ENCODE peak calls at places on chromosomes 13 and 19, in seven cellular contexts. D, M, X, N, A, I and H are unnamed samples.

GRCh38 chr19:541699-542098 is 2.2 kb upstream of the GZMM start:
- DNase-seq in I (no peak), N (no peak), D (no peak), A (no peak), X (no peak), M (no peak), H (no peak)

GRCh38 chr19:2888739-2889224 is 11.9 kb upstream of the ZNF57 start:
- DNase-seq in D (no peak), I (peak; percentile 30), M (no peak), N (peak; percentile 64), X (no peak), A (peak; percentile 28), H (no peak)

GRCh38 chr13:114256547-114256946 is 21.9 kb downstream of the CDC16 start:
- DNase-seq in M (no peak), N (no peak), D (no peak), X (no peak), A (no peak), I (no peak), H (no peak)

GRCh38 chr19:13652810-13653590 is 111.3 kb upstream of the MRI1 start:
- DNase-seq in D (no peak), X (no peak), A (no peak), N (peak; percentile 40), M (no peak), I (no peak), H (no peak)

GRCh38 chr13:90016688-90017087 is 1330.8 kb upstream of the MIR17HG start:
- DNase-seq in X (no peak), M (no peak), I (no peak), N (no peak), D (no peak), A (no peak), H (no peak)

GRCh38 chr19:39474139-39474620 is 6.5 kb upstream of the TIMM50 start:
- DNase-seq in D (peak; percentile 29), N (peak; percentile 87), X (no peak), A (peak; percentile 36), M (peak; percentile 78), I (peak; percentile 38), H (no peak)

GRCh38 chr19:13459351-13459750 is 46.9 kb downstream of the CACNA1A start:
- DNase-seq in D (no peak), I (no peak), A (no peak), N (peak; percentile 30), M (no peak), X (no peak), H (no peak)

GRCh38 chr13:45413826-45414312 is 4.3 kb downstream of the SLC25A30 start:
- DNase-seq in I (no peak), A (no peak), N (no peak), X (no peak), D (no peak), M (no peak), H (no peak)

GRCh38 chr19:48802623-48803022 is 8.2 kb downstream of the BCAT2 start:
- DNase-seq in M (no peak), N (no peak), X (no peak), I (no peak), D (no peak), A (no peak), H (no peak)

GRCh38 chr19:15464394-15465385 is at the start of gene RASAL3:
- DNase-seq in X (no peak), A (no peak), D (no peak), I (no peak), N (peak; percentile 49), M (no peak), H (no peak)

GRCh38 chr19:46390866-46391265 is 22.5 kb downstream of the CCDC8 start:
- DNase-seq in D (no peak), X (no peak), M (no peak), N (no peak), A (no peak), I (no peak), H (no peak)

GRCh38 chr13:113585828-113586355 is 1.3 kb downstream of the TFDP1 start:
- DNase-seq in N (no peak), I (no peak), D (no peak), X (no peak), M (no peak), A (peak; percentile 6), H (no peak)

GRCh38 chr13:35953537-35954206 is 177.5 kb downstream of the DCLK1 start:
- DNase-seq in D (peak; percentile 70), A (peak; percentile 85), N (peak; percentile 92), M (peak; percentile 92), I (peak; percentile 34), X (no peak), H (peak; percentile 70)

GRCh38 chr19:38842439-38843174 is 7.2 kb downstream of the HNRNPL start:
- DNase-seq in I (no peak), N (no peak), X (no peak), A (no peak), M (no peak), D (no peak), H (no peak)

GRCh38 chr13:58085819-58086218 is 454.3 kb downstream of the PCDH17 start:
- DNase-seq in N (no peak), D (no peak), I (no peak), A (no peak), X (no peak), M (no peak), H (no peak)

GRCh38 chr13:32297206-32297605 is 18.0 kb downstream of the ZAR1L start:
- DNase-seq in X (no peak), D (no peak), A (no peak), M (no peak), N (no peak), I (no peak), H (no peak)

GRCh38 chr13:28031929-28032328 is 43.4 kb upstream of the URAD start:
- DNase-seq in X (no peak), I (no peak), M (no peak), N (no peak), A (no peak), D (no peak), H (no peak)

GRCh38 chr19:13097331-13098258 is 5.1 kb downstream of the LYL1 start:
- DNase-seq in X (no peak), A (peak; percentile 61), I (no peak), D (no peak), M (no peak), N (peak; percentile 40), H (peak; percentile 49)

GRCh38 chr19:38653028-38653571 is 5.7 kb downstream of the ACTN4 start:
- DNase-seq in A (no peak), D (no peak), N (no peak), I (no peak), X (no peak), M (no peak), H (no peak)

GRCh38 chr19:35869327-35870123 is 1.2 kb downstream of the APLP1 start:
- DNase-seq in I (peak; percentile 74), D (peak; percentile 25), N (peak; percentile 99), M (peak; percentile 96), A (peak; percentile 63), X (peak; percentile 21), H (no peak)

GRCh38 chr19:3201911-3202310 is 16.2 kb downstream of the NCLN start:
- DNase-seq in I (no peak), N (no peak), M (no peak), X (no peak), A (no peak), D (no peak), H (no peak)

GRCh38 chr19:45364696-45365095 is 5.7 kb downstream of the ERCC2 start:
- DNase-seq in X (no peak), N (no peak), M (no peak), I (no peak), D (no peak), A (no peak), H (no peak)

GRCh38 chr19:31260171-31260933 is 88.9 kb downstream of the TSHZ3 start:
- DNase-seq in M (no peak), X (no peak), D (no peak), N (no peak), A (no peak), I (no peak), H (no peak)

GRCh38 chr19:31261651-31262331 is 87.4 kb downstream of the TSHZ3 start:
- DNase-seq in D (no peak), M (no peak), A (no peak), I (no peak), N (no peak), X (no peak), H (no peak)

GRCh38 chr19:31263317-31263716 is 85.9 kb downstream of the TSHZ3 start:
- DNase-seq in X (no peak), I (no peak), A (peak; percentile 24), D (no peak), N (no peak), M (peak; percentile 14), H (no peak)

GRCh38 chr19:31262673-31263308 is 86.4 kb downstream of the TSHZ3 start:
- DNase-seq in N (no peak), A (peak; percentile 51), D (no peak), X (no peak), M (no peak), I (no peak), H (no peak)

DNA sequence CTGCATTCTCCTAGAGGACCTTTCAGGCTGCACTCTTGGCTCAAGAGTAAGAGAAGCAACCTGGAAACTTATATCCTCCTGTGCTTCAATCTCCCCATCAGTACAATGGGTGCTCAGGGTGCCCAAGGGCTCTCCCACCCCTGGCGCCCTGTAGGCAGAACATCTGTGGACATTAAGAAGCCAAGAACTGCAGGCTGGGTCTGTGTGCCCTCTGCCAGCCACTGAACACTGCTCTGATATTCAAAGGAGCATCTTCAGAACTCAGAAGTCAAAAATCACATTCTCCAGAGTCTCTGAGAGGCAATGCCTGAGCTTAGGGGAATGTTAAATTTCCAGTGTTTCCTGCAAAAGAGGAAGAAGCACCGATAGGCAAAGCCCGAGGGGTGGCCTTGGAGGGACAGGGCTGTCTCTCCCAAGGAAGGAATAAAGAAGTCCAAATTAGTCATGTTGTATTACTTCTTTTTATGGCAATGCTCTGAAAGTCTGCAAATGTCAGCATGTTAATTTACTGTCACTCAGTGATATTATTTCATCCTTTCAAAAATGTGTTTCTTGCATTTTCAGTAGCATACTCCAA is 88.1 kb downstream of the TSHZ3 start:
- DNase-seq in N (no peak), M (no peak), I (no peak), D (no peak), X (no peak), A (peak; percentile 18), H (no peak)
- H3K27ac ChIP-seq in N (no peak overlapping the region), M (no peak overlapping the region), I (no peak overlapping the region), D (no peak overlapping the region), X (no peak overlapping the region), A (peak overlapping the region; percentile 56), H (no peak overlapping the region)

GRCh38 chr19:47741544-47742125 is 3.7 kb upstream of the NOP53 start:
- DNase-seq in I (no peak), M (no peak), A (no peak), D (no peak), X (no peak), N (no peak), H (no peak)
- H3K27ac ChIP-seq in I (peak overlapping the region; percentile 99), M (peak overlapping the region; percentile 37), A (peak overlapping the region; percentile 99), D (peak overlapping the region; percentile 91), X (no peak overlapping the region), N (no peak overlapping the region), H (peak overlapping the region; percentile 99)

DNA sequence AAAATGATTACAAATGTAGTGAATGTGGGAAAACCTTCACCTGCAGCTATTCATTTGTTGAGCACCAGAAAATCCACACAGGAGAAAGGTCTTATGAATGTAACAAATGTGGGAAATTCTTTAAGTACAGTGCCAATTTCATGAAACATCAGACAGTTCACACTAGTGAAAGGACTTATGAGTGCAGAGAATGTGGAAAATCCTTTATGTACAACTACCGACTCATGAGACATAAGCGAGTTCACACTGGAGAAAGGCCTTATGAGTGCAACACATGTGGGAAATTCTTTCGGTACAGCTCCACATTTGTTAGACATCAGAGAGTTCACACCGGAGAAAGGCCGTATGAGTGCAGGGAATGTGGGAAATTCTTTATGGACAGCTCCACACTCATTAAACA is 9.2 kb downstream of the ZNF548 start:
- DNase-seq in A (no peak), M (no peak), X (no peak), N (no peak), D (no peak), I (no peak), H (no peak)
- H3K27ac ChIP-seq in A (no peak overlapping the region), M (no peak overlapping the region), X (no peak overlapping the region), N (no peak overlapping the region), D (no peak overlapping the region), I (no peak overlapping the region), H (no peak overlapping the region)

GRCh38 chr19:50428768-50429463 is 3.8 kb upstream of the MYBPC2 start:
- DNase-seq in X (no peak), D (no peak), N (no peak), A (no peak), M (no peak), I (no peak), H (no peak)
- H3K27ac ChIP-seq in X (no peak overlapping the region), D (no peak overlapping the region), N (no peak overlapping the region), A (no peak overlapping the region), M (no peak overlapping the region), I (no peak overlapping the region), H (no peak overlapping the region)